ENCODE peak calls at places on chromosomes 12 and 14, in seven cellular contexts. W is non-pigmented ciliary epithelial cell; U is AG20443; Z is A172; F is aorta; H is cardiac fibroblast; I is stimulated activated CD4-positive, alpha-beta T cell treated with anti-CD3 and anti-CD28 coated beads, TNF-alpha, amount 100 ng/mL, for 24 hours. T is an unnamed sample.

GRCh38 chr14:60348211-60348610 is 99.2 kb downstream of the PPM1A start:
- DNase-seq in U (no peak), H (no peak), W (no peak), I (no peak), Z (no peak), F (no peak), T (no peak)

GRCh38 chr12:44314007-44314500 is 478.2 kb downstream of the TMEM117 start:
- DNase-seq in I (no peak), F (no peak), Z (no peak), W (no peak), H (no peak), U (no peak), T (no peak)

GRCh38 chr12:42812086-42812485 is 222.5 kb upstream of the PRICKLE1 start:
- DNase-seq in Z (no peak), H (no peak), F (no peak), U (no peak), W (no peak), I (no peak), T (no peak)

GRCh38 chr12:8145754-8146415 is 10.9 kb upstream of the ZNF705A start:
- DNase-seq in I (no peak), F (peak; percentile 87), U (peak; percentile 75), Z (peak; percentile 71), H (peak; percentile 81), W (peak; percentile 55), T (no peak)

GRCh38 chr12:76685246-76685678 is 78.7 kb upstream of the ZDHHC17 start:
- DNase-seq in W (no peak), Z (peak; percentile 17), F (no peak), H (no peak), U (peak; percentile 27), I (no peak), T (no peak)

GRCh38 chr12:58309806-58310205 is 368.4 kb downstream of the ATP23 start:
- DNase-seq in W (no peak), I (no peak), U (no peak), Z (no peak), F (no peak), H (peak; percentile 19), T (no peak)

GRCh38 chr12:1830981-1831930 is 10.9 kb downstream of the LRTM2 start:
- DNase-seq in F (peak; percentile 82), H (peak; percentile 50), Z (no peak), U (peak; percentile 86), I (no peak), W (no peak), T (peak; percentile 9)

GRCh38 chr12:67925551-67925950 is 63.7 kb upstream of the IFNG-AS1 start:
- DNase-seq in I (no peak), Z (no peak), F (no peak), H (no peak), U (no peak), W (peak; percentile 24), T (no peak)

GRCh38 chr12:76711241-76711640 is 52.7 kb upstream of the ZDHHC17 start:
- DNase-seq in F (no peak), H (no peak), Z (no peak), U (no peak), W (no peak), I (no peak), T (no peak)

GRCh38 chr14:38078393-38078792 is 129.3 kb upstream of the SSTR1 start:
- DNase-seq in U (no peak), I (no peak), Z (no peak), F (no peak), H (no peak), W (no peak), T (peak; percentile 57)

GRCh38 chr12:124448955-124449622 is 118.3 kb downstream of the NCOR2 start:
- DNase-seq in Z (no peak), U (no peak), W (no peak), F (peak; percentile 70), I (no peak), H (no peak), T (no peak)

GRCh38 chr14:67112344-67112743 is 76.9 kb upstream of the GARIN2 start:
- DNase-seq in H (no peak), F (no peak), U (no peak), W (no peak), Z (no peak), I (no peak), T (no peak)

GRCh38 chr14:51147183-51147582 is 52.3 kb upstream of the TRIM9 start:
- DNase-seq in W (no peak), F (no peak), I (no peak), H (peak; percentile 63), U (no peak), Z (no peak), T (no peak)

GRCh38 chr14:102594514-102595175 is 2.2 kb downstream of the RCOR1 start:
- DNase-seq in F (peak; percentile 77), I (no peak), W (no peak), U (peak; percentile 74), Z (peak; percentile 31), H (peak; percentile 72), T (peak; percentile 48)

GRCh38 chr12:19220861-19221466 is 91.4 kb downstream of the PLEKHA5 start:
- DNase-seq in U (no peak), W (no peak), I (no peak), Z (peak; percentile 30), H (peak; percentile 87), F (no peak), T (no peak)

GRCh38 chr14:91409991-91410401 is 7.6 kb downstream of the CCDC88C start:
- DNase-seq in W (no peak), I (no peak), H (no peak), F (no peak), Z (no peak), U (no peak), T (peak; percentile 40)

GRCh38 chr12:59808317-59808910 is 212.6 kb downstream of the SLC16A7 start:
- DNase-seq in U (peak; percentile 47), W (peak; percentile 13), Z (peak; percentile 16), H (peak; percentile 61), F (no peak), I (no peak), T (peak; percentile 9)

GRCh38 chr14:91649930-91650329 is 82.0 kb downstream of the CATSPERB start:
- DNase-seq in Z (peak; percentile 5), H (peak; percentile 73), F (no peak), I (no peak), U (peak; percentile 64), W (peak; percentile 14), T (peak; percentile 6)

GRCh38 chr14:105884808-105885281 is 358.5 kb downstream of the TMEM121 start:
- DNase-seq in I (no peak), Z (no peak), U (no peak), H (no peak), W (no peak), F (peak; percentile 45), T (no peak)

GRCh38 chr12:43896496-43896895 is 60.6 kb downstream of the TMEM117 start:
- DNase-seq in W (peak; percentile 8), H (no peak), I (no peak), U (no peak), F (no peak), Z (no peak), T (no peak)

GRCh38 chr12:66279127-66279712 is 23.1 kb upstream of the HELB start:
- DNase-seq in Z (no peak), W (no peak), U (peak; percentile 35), H (peak; percentile 41), I (no peak), F (no peak), T (peak; percentile 50)

GRCh38 chr14:32044454-32044853 is 32.6 kb upstream of the ARHGAP5 start:
- DNase-seq in I (no peak), U (no peak), W (no peak), H (no peak), F (no peak), Z (no peak), T (no peak)

GRCh38 chr12:45121224-45121623 is 70.3 kb upstream of the DBX2 start:
- DNase-seq in W (no peak), U (no peak), H (no peak), I (no peak), F (no peak), Z (no peak), T (no peak)

GRCh38 chr12:60168441-60168840 is 572.6 kb downstream of the SLC16A7 start:
- DNase-seq in H (peak; percentile 41), W (no peak), U (no peak), Z (no peak), F (no peak), I (no peak), T (no peak)

GRCh38 chr14:90439874-90440442 is 43.1 kb downstream of the CALM1 start:
- DNase-seq in Z (peak; percentile 38), W (no peak), U (no peak), I (no peak), H (no peak), F (no peak), T (no peak)

GRCh38 chr12:107530706-107531105 is 154.9 kb upstream of the PWP1 start:
- DNase-seq in U (peak; percentile 36), I (no peak), H (no peak), Z (no peak), F (no peak), W (no peak), T (no peak)

GRCh38 chr12:103771466-103771865 is 69.6 kb downstream of the NT5DC3 start:
- DNase-seq in H (peak; percentile 45), Z (peak; percentile 57), I (no peak), W (peak; percentile 11), U (peak; percentile 67), F (no peak), T (no peak)

GRCh38 chr14:96274122-96274910 is 18.3 kb downstream of the BDKRB1 start:
- DNase-seq in I (no peak), U (peak; percentile 81), Z (no peak), F (no peak), H (peak; percentile 55), W (peak; percentile 72), T (no peak)

GRCh38 chr14:24403294-24404013 is 4.7 kb downstream of the NYNRIN start:
- DNase-seq in H (peak; percentile 57), U (peak; percentile 43), F (no peak), Z (no peak), I (no peak), W (no peak), T (no peak)

T was measured in effector memory CD8-positive, alpha-beta T cell.